ENCODE peak calls at places on chromosome 5, in four cellular contexts. B is H9; A is effector memory CD4-positive, alpha-beta T cell; R is neuronal stem cell. M is an unnamed sample.

GRCh38 chr5:159207616-159208507 is 1.5 kb downstream of the RNF145 start:
- DNase-seq in A (peak), B (peak), R (peak), M (peak)

GRCh38 chr5:27241564-27242257 is 203.3 kb upstream of the CDH9 start:
- DNase-seq in A (no peak), B (no peak), R (no peak), M (peak)

GRCh38 chr5:54904425-54904824 is 81.0 kb downstream of the ESM1 start:
- DNase-seq in A (no peak), B (peak), R (peak), M (no peak)

GRCh38 chr5:35803221-35803651 is 53.5 kb upstream of the IL7R start:
- DNase-seq in A (no peak), B (peak), R (peak), M (no peak)

GRCh38 chr5:69007086-69007672 is 86.6 kb upstream of the SLC30A5 start:
- DNase-seq in A (no peak), R (no peak), B (no peak), M (no peak)

GRCh38 chr5:179918742-179919486 is 11.2 kb upstream of the TBC1D9B start:
- DNase-seq in A (no peak), B (no peak), R (no peak), M (no peak)

GRCh38 chr5:15074651-15075050 is 203.1 kb upstream of the ANKH start:
- DNase-seq in B (no peak), R (no peak), A (no peak), M (no peak)

GRCh38 chr5:124697912-124698690 is 48.3 kb downstream of the ZNF608 start:
- DNase-seq in R (peak), A (no peak), B (no peak), M (no peak)

GRCh38 chr5:135738564-135738875 is 95.9 kb upstream of the SLC25A48 start:
- DNase-seq in A (no peak), R (no peak), B (no peak), M (no peak)

GRCh38 chr5:109863752-109864151 is 174.0 kb downstream of the MAN2A1 start:
- DNase-seq in A (no peak), R (no peak), B (no peak), M (no peak)

GRCh38 chr5:159099049-159099760 is 511 bp downstream of the EBF1 start:
- DNase-seq in A (no peak), B (peak), R (peak), M (no peak)

GRCh38 chr5:132086277-132086794 is 12.7 kb downstream of the CSF2 start:
- DNase-seq in R (no peak), A (no peak), B (no peak), M (no peak)

GRCh38 chr5:32127759-32128158 is 46.4 kb downstream of the GOLPH3 start:
- DNase-seq in A (no peak), B (no peak), R (no peak), M (no peak)

GRCh38 chr5:142290574-142291299 is 34.1 kb downstream of the SPRY4 start:
- DNase-seq in R (no peak), B (no peak), A (no peak), M (no peak)

GRCh38 chr5:61504143-61504542 is 172.1 kb downstream of the ZSWIM6 start:
- DNase-seq in B (no peak), R (no peak), A (no peak), M (no peak)

GRCh38 chr5:8831251-8831650 is 714.6 kb downstream of the SEMA5A start:
- DNase-seq in R (no peak), B (no peak), A (no peak), M (no peak)

GRCh38 chr5:123610209-123610608 is 98.2 kb downstream of the CSNK1G3 start:
- DNase-seq in R (no peak), A (no peak), B (no peak), M (no peak)

GRCh38 chr5:172769598-172770373 is 1.2 kb downstream of the DUSP1 start:
- DNase-seq in A (no peak), B (no peak), R (no peak), M (no peak)

GRCh38 chr5:138459311-138459710 is 6.0 kb upstream of the EGR1 start:
- DNase-seq in B (no peak), A (peak), R (no peak), M (no peak)

GRCh38 chr5:74897049-74897448 is 30.9 kb upstream of the FAM169A start:
- DNase-seq in R (no peak), B (no peak), A (no peak), M (no peak)

GRCh38 chr5:163503106-163504090 is 2.0 kb upstream of the MAT2B start:
- DNase-seq in A (no peak), B (peak), R (peak), M (no peak)

GRCh38 chr5:89769975-89770374 is 639.6 kb downstream of the CETN3 start:
- DNase-seq in B (no peak), A (no peak), R (no peak), M (no peak)

DNA sequence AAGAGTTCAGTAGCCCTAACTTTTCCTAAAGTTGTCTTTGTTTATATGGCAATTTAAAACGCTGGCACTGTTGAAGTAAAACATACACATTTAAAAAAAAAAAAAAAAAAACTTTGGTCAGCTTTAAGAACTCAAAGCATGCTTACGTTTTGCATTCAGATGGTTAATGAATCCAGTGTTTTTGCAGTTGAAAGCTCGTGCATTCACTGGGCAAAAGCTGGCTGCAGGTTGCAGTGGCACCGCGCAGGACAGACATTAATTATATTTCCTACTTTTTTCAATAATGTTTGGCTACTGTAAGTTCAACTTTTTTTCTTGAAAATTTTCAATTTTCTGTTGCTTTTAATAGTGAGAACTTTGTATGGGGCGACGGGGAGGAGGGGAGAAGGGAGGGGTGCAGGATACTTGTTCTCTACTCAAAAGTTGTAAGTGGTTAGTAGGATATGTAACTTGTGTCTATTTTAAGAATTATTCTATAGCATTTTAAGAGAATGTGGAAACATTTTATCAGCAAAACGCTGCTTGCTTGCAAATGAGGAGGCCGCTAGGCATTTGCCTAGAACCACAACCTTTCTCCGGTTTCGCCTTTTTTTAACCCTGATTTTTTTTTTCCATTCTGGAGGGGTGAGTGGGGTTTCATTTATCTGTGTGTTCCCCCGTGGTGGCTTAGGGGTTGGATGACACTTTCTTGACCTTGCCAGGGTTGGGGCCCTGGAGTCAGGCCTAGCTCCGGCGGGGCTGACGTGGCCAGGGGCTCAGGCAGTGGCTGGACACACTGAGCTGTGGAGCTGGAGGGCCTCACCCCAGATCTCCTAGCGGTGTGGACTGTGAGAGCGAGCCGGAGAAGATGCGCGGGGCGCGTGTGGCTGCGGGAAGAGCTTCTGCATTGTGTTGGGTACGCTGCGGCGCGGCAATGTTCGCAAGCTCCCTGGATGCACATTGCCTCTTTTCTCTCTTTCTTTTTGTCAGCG is 4.2 kb downstream of the NR2F1 start:
- DNase-seq in B (no peak), R (no peak), A (no peak), M (no peak)
- H3K27ac ChIP-seq in B (no peak), R (no peak), A (no peak), M (peak)

GRCh38 chr5:58860680-58861079 is 277.8 kb downstream of the RAB3C start:
- DNase-seq in B (no peak), A (no peak), R (no peak), M (no peak)
- H3K27ac ChIP-seq in B (no peak), A (no peak), R (no peak), M (no peak)

GRCh38 chr5:891117-891836 is 1.3 kb downstream of the BRD9 start:
- DNase-seq in R (no peak), B (peak), A (no peak), M (no peak)

GRCh38 chr5:892390-893136 is at the start of the genes BRD9 and TRIP13:
- DNase-seq in R (peak), B (peak), A (peak), M (no peak)

GRCh38 chr5:893711-894110 is 1.0 kb downstream of the TRIP13 start:
- DNase-seq in B (no peak), R (no peak), A (no peak), M (no peak)

GRCh38 chr5:893137-893506 is 438 bp downstream of the TRIP13 start:
- DNase-seq in A (no peak), B (no peak), R (no peak), M (no peak)

GRCh38 chr5:891837-892389 is 688 bp downstream of the BRD9 start:
- DNase-seq in B (no peak), R (no peak), A (no peak), M (no peak)
- H3K27ac ChIP-seq in B (no peak), R (no peak), A (peak), M (peak)

GRCh38 chr5:77428033-77428432 is 64.1 kb downstream of the WDR41 start:
- DNase-seq in R (no peak), A (no peak), B (no peak), M (no peak)

GRCh38 chr5:77424921-77425320 is 67.2 kb downstream of the WDR41 start:
- DNase-seq in A (no peak), B (no peak), R (no peak), M (no peak)

GRCh38 chr5:77425420-77425819 is 66.7 kb downstream of the WDR41 start:
- DNase-seq in R (no peak), B (no peak), A (no peak), M (no peak)

GRCh38 chr5:77426670-77427069 is 65.4 kb downstream of the WDR41 start:
- DNase-seq in B (no peak), A (no peak), R (no peak), M (peak)

DNA sequence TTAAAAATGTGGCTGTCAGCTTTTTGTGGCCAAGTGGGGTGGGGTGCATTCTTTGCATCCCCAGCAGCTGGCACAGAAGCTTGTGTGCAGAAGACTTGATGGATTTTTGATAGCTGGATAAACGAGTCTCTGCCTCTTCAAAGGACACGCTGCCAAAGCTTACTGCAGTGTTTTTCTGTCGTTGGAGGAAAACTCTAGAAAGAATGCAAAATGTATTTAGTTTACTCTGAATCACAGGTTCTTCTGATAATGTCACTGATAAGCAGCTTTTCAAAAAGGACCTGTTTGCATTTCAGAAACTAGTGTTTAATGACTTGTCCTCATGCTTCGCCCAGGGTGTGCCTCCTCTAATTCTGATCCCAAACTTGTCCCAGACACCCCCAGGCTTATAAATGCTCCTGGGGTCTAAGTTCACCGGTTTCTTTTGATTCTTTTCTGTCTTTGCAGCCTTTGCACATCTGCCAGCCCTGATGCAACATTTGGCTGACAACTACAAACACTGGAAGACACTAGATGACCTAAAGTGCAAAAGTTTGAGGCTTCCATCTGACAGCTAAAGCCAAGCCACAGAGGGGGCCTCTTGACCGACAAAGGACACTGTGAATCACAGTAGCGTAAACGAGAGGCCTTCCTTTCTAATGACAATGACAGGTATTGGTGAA is 66.0 kb downstream of the WDR41 start:
- DNase-seq in A (no peak), R (no peak), B (no peak), M (no peak)
- H3K27ac ChIP-seq in A (no peak), R (no peak), B (no peak), M (no peak)

GRCh38 chr5:51225671-51226419 is 157.4 kb upstream of the ISL1 start:
- DNase-seq in R (no peak), B (no peak), A (no peak), M (no peak)
- H3K27ac ChIP-seq in R (no peak), B (peak), A (no peak), M (no peak)

GRCh38 chr5:147464211-147464610 is 45.7 kb downstream of the DPYSL3 start:
- DNase-seq in A (no peak), R (no peak), B (peak), M (no peak)
- H3K27ac ChIP-seq in A (no peak), R (no peak), B (no peak), M (no peak)

DNA sequence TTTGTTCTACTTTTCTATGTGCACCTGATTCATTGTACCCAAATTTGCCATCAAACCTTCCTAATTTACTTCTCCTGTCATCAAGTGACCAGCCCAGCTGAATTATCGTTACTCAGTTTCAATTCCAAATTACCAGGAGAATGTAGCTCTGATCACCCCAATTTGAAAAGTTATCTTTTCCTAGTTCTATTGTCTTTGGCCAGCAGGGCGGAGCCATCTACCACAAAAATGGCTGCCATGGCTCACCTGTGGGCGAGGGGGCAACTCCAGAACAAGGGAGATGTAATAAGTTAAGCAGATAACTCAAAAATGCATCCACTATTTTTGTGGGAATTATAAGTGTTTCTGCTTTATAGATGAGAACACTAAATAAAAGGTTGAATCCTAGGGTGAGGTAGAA is 133.8 kb upstream of the MOCS2 start:
- DNase-seq in B (no peak), R (no peak), A (no peak), M (no peak)
- H3K27ac ChIP-seq in B (no peak), R (no peak), A (no peak), M (no peak)

DNA sequence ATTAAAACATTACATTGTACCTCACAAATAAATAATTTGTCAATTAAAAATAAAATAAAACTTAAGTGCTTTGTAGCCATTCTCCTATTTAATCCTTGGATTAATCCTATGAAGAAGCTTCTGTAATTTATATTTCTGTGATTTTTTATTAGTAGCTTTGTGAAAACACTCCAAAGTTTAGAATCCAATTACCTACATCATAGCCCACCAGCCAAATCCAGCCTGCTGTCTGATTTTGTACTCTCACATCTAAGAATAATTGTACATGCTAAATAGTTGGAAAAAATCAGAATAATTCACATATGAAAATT is 10.4 kb downstream of the MED7 start:
- DNase-seq in R (no peak), B (no peak), A (no peak), M (no peak)
- H3K27ac ChIP-seq in R (no peak), B (no peak), A (no peak), M (no peak)